ENCODE peak calls at places on chromosomes 11 and 22, in seven cellular contexts. One of them, this sample, is unnamed.

GRCh38 chr11:95596011-95596489 is 193.5 kb downstream of the FAM76B start:
- DNase-seq in neural crest cell: no peak
- DNase-seq in Peyer's patch: no peak
- DNase-seq in pancreas: no peak
- DNase-seq in CD8-positive, alpha-beta T cell: no peak
- DNase-seq in K562: no peak
- DNase-seq in spleen: no peak
- DNase-seq in this sample: no peak

GRCh38 chr22:30636226-30637077 is 871 bp downstream of the SLC35E4 start:
- DNase-seq in neural crest cell: no peak
- DNase-seq in Peyer's patch: peak; percentile 52
- DNase-seq in K562: peak; percentile 3
- DNase-seq in pancreas: peak; percentile 79
- DNase-seq in spleen: peak; percentile 84
- DNase-seq in CD8-positive, alpha-beta T cell: no peak
- DNase-seq in this sample: peak; percentile 28

GRCh38 chr11:382081-382643 is 11.8 kb upstream of the PKP3 start:
- DNase-seq in neural crest cell: no peak
- DNase-seq in Peyer's patch: no peak
- DNase-seq in pancreas: peak; percentile 39
- DNase-seq in spleen: no peak
- DNase-seq in K562: no peak
- DNase-seq in CD8-positive, alpha-beta T cell: no peak
- DNase-seq in this sample: no peak

GRCh38 chr11:66956689-66957290 is 1.4 kb downstream of the PC start:
- DNase-seq in pancreas: no peak
- DNase-seq in Peyer's patch: no peak
- DNase-seq in spleen: no peak
- DNase-seq in neural crest cell: no peak
- DNase-seq in CD8-positive, alpha-beta T cell: no peak
- DNase-seq in K562: peak; percentile 8
- DNase-seq in this sample: no peak

GRCh38 chr11:128474036-128474874 is 113.1 kb downstream of the ETS1 start:
- DNase-seq in neural crest cell: no peak
- DNase-seq in K562: no peak
- DNase-seq in Peyer's patch: no peak
- DNase-seq in CD8-positive, alpha-beta T cell: no peak
- DNase-seq in pancreas: no peak
- DNase-seq in spleen: no peak
- DNase-seq in this sample: no peak

GRCh38 chr11:46987183-46987582 is 50.6 kb downstream of the CSTPP1 start:
- DNase-seq in Peyer's patch: no peak
- DNase-seq in pancreas: no peak
- DNase-seq in CD8-positive, alpha-beta T cell: no peak
- DNase-seq in neural crest cell: no peak
- DNase-seq in K562: no peak
- DNase-seq in spleen: no peak
- DNase-seq in this sample: no peak

GRCh38 chr11:104094576-104094975 is 58.1 kb downstream of the DDI1 start:
- DNase-seq in neural crest cell: no peak
- DNase-seq in spleen: no peak
- DNase-seq in Peyer's patch: no peak
- DNase-seq in pancreas: no peak
- DNase-seq in K562: no peak
- DNase-seq in CD8-positive, alpha-beta T cell: no peak
- DNase-seq in this sample: no peak

GRCh38 chr22:44002324-44002723 is 21.8 kb upstream of the PARVB start:
- DNase-seq in Peyer's patch: no peak
- DNase-seq in spleen: no peak
- DNase-seq in pancreas: no peak
- DNase-seq in CD8-positive, alpha-beta T cell: no peak
- DNase-seq in neural crest cell: no peak
- DNase-seq in K562: no peak
- DNase-seq in this sample: no peak

GRCh38 chr22:50734986-50735738 is 2.8 kb upstream of the ACR start:
- DNase-seq in spleen: peak; percentile 54
- DNase-seq in pancreas: no peak
- DNase-seq in Peyer's patch: peak; percentile 17
- DNase-seq in K562: no peak
- DNase-seq in CD8-positive, alpha-beta T cell: no peak
- DNase-seq in neural crest cell: no peak
- DNase-seq in this sample: peak; percentile 17

DNA sequence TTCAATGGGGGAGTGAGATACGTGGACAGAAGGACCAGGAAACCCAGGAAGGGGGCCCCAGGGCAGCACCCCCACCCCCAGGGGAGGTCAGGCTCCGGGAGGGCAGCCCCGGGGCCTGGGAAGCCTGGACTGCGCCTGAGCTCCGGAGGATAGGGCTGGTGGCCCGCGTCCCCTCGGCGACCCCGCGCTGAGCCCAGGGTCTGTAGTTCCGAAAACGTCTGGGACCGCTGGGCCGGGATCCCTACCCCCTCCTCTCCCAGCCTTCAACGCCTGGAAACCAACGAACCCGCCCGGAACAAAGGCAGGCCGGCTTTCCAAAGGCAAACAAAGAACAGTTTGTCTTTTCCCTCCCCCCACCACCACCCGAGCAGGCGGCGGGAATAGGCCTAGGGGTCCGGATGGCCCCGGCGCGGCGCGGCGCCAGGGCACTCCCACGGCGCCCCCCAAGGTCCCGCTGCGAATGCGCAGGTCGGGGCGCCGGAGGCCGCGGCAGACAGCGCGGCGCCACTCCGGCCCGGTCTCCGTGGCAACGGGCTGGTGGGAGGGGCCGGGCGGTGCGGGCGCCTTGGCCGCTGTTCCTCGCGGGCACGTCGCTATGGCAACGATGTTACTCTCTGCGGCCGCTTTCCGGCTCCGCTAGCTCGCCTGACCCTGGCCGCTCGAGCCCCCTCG is 58.5 kb downstream of the IGLL1 start:
- DNase-seq in CD8-positive, alpha-beta T cell: peak; percentile 53
- DNase-seq in Peyer's patch: peak; percentile 95
- DNase-seq in neural crest cell: peak; percentile 93
- DNase-seq in pancreas: peak; percentile 97
- DNase-seq in K562: peak; percentile 93
- DNase-seq in spleen: peak; percentile 95
- DNase-seq in this sample: peak; percentile 93
- TF ChIP-seq CTCF in CD8-positive, alpha-beta T cell: no peak
- TF ChIP-seq CTCF in Peyer's patch: peak; percentile 14
- TF ChIP-seq CTCF in neural crest cell: peak; percentile 31
- TF ChIP-seq CTCF in pancreas: no peak
- TF ChIP-seq CTCF in K562: peak; percentile 36
- TF ChIP-seq CTCF in spleen: no peak
- TF ChIP-seq CTCF in this sample: peak; percentile 22

GRCh38 chr11:70944636-70945035 is 307.7 kb downstream of the SHANK2 start:
- DNase-seq in neural crest cell: no peak
- DNase-seq in spleen: no peak
- DNase-seq in CD8-positive, alpha-beta T cell: no peak
- DNase-seq in pancreas: no peak
- DNase-seq in K562: peak; percentile 30
- DNase-seq in Peyer's patch: no peak
- DNase-seq in this sample: no peak
- TF ChIP-seq CTCF in neural crest cell: peak; percentile 43
- TF ChIP-seq CTCF in spleen: no peak
- TF ChIP-seq CTCF in CD8-positive, alpha-beta T cell: no peak
- TF ChIP-seq CTCF in pancreas: no peak
- TF ChIP-seq CTCF in K562: no peak
- TF ChIP-seq CTCF in Peyer's patch: no peak
- TF ChIP-seq CTCF in this sample: no peak

GRCh38 chr11:29159552-29160465 is 857.0 kb downstream of the KCNA4 start:
- DNase-seq in neural crest cell: peak; percentile 51
- DNase-seq in Peyer's patch: peak; percentile 47
- DNase-seq in spleen: no peak
- DNase-seq in K562: peak; percentile 12
- DNase-seq in CD8-positive, alpha-beta T cell: no peak
- DNase-seq in pancreas: peak; percentile 38
- DNase-seq in this sample: no peak
- TF ChIP-seq CTCF in neural crest cell: peak; percentile 79
- TF ChIP-seq CTCF in Peyer's patch: peak; percentile 51
- TF ChIP-seq CTCF in spleen: no peak
- TF ChIP-seq CTCF in K562: no peak
- TF ChIP-seq CTCF in CD8-positive, alpha-beta T cell: no peak
- TF ChIP-seq CTCF in pancreas: no peak
- TF ChIP-seq CTCF in this sample: no peak

DNA sequence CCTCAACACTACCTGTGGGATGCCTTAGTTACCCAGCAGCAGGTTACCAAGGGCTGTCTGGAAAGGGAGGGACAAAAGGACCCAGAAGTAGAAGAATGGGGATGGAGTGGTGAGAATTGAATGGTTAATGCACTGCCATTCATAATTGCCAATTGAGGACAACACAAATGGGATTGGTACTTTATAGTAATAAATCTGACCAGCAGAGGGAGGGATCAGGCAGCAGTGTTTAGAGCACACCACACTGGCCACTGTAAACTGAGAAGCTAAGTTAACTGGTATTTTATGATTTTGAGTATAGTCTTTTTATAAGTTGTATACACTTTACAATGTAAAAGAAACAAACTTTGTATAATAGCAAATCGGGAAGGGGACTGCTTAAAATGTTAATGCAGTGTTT is 10.7 kb downstream of the TBRG1 start:
- DNase-seq in CD8-positive, alpha-beta T cell: no peak
- DNase-seq in pancreas: no peak
- DNase-seq in neural crest cell: no peak
- DNase-seq in Peyer's patch: no peak
- DNase-seq in K562: peak; percentile 32
- DNase-seq in spleen: no peak
- DNase-seq in this sample: no peak
- TF ChIP-seq CTCF in CD8-positive, alpha-beta T cell: no peak
- TF ChIP-seq CTCF in pancreas: no peak
- TF ChIP-seq CTCF in neural crest cell: peak; percentile 46
- TF ChIP-seq CTCF in Peyer's patch: no peak
- TF ChIP-seq CTCF in K562: peak; percentile 40
- TF ChIP-seq CTCF in spleen: no peak
- TF ChIP-seq CTCF in this sample: no peak

This sample was measured in ovary.